ENCODE peak calls at places on chromosome 12, in seven cellular contexts. N, O, F, T, Q, Y and A are unnamed samples.

GRCh38 chr12:30614031-30614430 is 81.6 kb downstream of the IPO8 start:
- DNase-seq in N (no peak), O (no peak), F (no peak), T (no peak), Q (no peak), Y (no peak), A (no peak)

GRCh38 chr12:46367351-46368029 is 5.1 kb downstream of the SLC38A2 start:
- DNase-seq in N (no peak), O (no peak), F (no peak), T (no peak), Q (no peak), Y (no peak), A (no peak)

GRCh38 chr12:57549909-57550627 is at the start of gene KIF5A:
- DNase-seq in N (peak), O (peak), F (peak), T (no peak), Q (peak), Y (peak), A (no peak)

GRCh38 chr12:129610601-129611120 is 293.2 kb downstream of the TMEM132D start:
- DNase-seq in N (no peak), O (no peak), F (no peak), T (no peak), Q (no peak), Y (no peak), A (no peak)

GRCh38 chr12:24418157-24418556 is 468.7 kb upstream of the SOX5 start:
- DNase-seq in N (no peak), O (no peak), F (no peak), T (no peak), Q (no peak), Y (no peak), A (no peak)

GRCh38 chr12:101695698-101696097 is 1.7 kb upstream of the CHPT1 start:
- DNase-seq in N (no peak), O (no peak), F (no peak), T (peak), Q (no peak), Y (no peak), A (no peak)

GRCh38 chr12:51922762-51923505 is 15.6 kb downstream of the ACVRL1 start:
- DNase-seq in N (no peak), O (no peak), F (peak), T (no peak), Q (no peak), Y (no peak), A (no peak)

GRCh38 chr12:103680591-103681065 is 93.6 kb downstream of the STAB2 start:
- DNase-seq in N (no peak), O (no peak), F (peak), T (no peak), Q (no peak), Y (peak), A (no peak)

GRCh38 chr12:21151184-21151583 is 20.2 kb downstream of the SLCO1B1 start:
- DNase-seq in N (no peak), O (no peak), F (no peak), T (no peak), Q (no peak), Y (no peak), A (no peak)

GRCh38 chr12:122203301-122203967 is at the start of gene B3GNT4:
- DNase-seq in N (peak), O (peak), F (no peak), T (no peak), Q (peak), Y (peak), A (peak)

GRCh38 chr12:52232233-52232915 is 669 bp upstream of the KRT7 start:
- DNase-seq in N (no peak), O (no peak), F (no peak), T (no peak), Q (no peak), Y (peak), A (no peak)

GRCh38 chr12:90299121-90299520 is 590.5 kb upstream of the ATP2B1 start:
- DNase-seq in N (no peak), O (no peak), F (no peak), T (no peak), Q (no peak), Y (no peak), A (no peak)

GRCh38 chr12:67515679-67516363 is 132.7 kb upstream of the DYRK2 start:
- DNase-seq in N (no peak), O (no peak), F (no peak), T (no peak), Q (no peak), Y (peak), A (no peak)

GRCh38 chr12:122460641-122461040 is 38.2 kb upstream of the CLIP1 start:
- DNase-seq in N (no peak), O (no peak), F (no peak), T (no peak), Q (no peak), Y (no peak), A (no peak)

GRCh38 chr12:126557659-126558058 is 1492.4 kb downstream of the AACS start:
- DNase-seq in N (no peak), O (no peak), F (no peak), T (no peak), Q (no peak), Y (no peak), A (no peak)

GRCh38 chr12:110739488-110739887 is 3.2 kb downstream of the PPP1CC start:
- DNase-seq in N (no peak), O (no peak), F (no peak), T (no peak), Q (no peak), Y (no peak), A (no peak)